ENCODE peak calls at places on chromosomes 4 and X, in ten cellular contexts. T is activated T-cell treated with anti-CD3 and anti-CD28 coated beads, Interleukin-2, amount 50 U/mL, for 48 hours; M is HT-29; P is lung microvascular endothelial cell; B is CD4-positive, CD25-positive, alpha-beta regulatory T cell; A is activated CD4-positive, alpha-beta T cell treated with anti-CD3 and anti-CD28 coated beads, Interleukin-2, amount 50 U/mL, for 1 hour; E is fibroblast of mammary gland; N is naive thymus-derived CD4-positive, alpha-beta T cell; K is H9; X is brain microvascular endothelial cell. J is an unnamed sample.

GRCh38 chr4:38095691-38096090 is 135.5 kb downstream of the PTTG2 start:
- DNase-seq in T (no peak), A (no peak), X (no peak), P (no peak), N (no peak), B (no peak), M (no peak), E (no peak), K (no peak), J (no peak)

GRCh38 chrX:46488712-46489111 is 56.5 kb downstream of the ZNF674 start:
- DNase-seq in X (no peak), E (no peak), B (no peak), T (no peak), P (no peak), K (peak; percentile 37), A (no peak), N (no peak), M (no peak), J (no peak)

GRCh38 chr4:7785017-7785416 is 154.6 kb downstream of the AFAP1 start:
- DNase-seq in K (no peak), M (no peak), P (peak; percentile 85), B (no peak), N (no peak), T (no peak), A (no peak), E (peak; percentile 83), X (peak; percentile 45), J (no peak)

GRCh38 chr4:130238121-130238520 is 1142.2 kb downstream of the C4orf33 start:
- DNase-seq in A (no peak), X (no peak), P (no peak), T (no peak), N (no peak), E (peak; percentile 20), M (no peak), B (no peak), K (no peak), J (no peak)

GRCh38 chr4:101332424-101332823 is 14.9 kb downstream of the PPP3CA start:
- DNase-seq in M (no peak), P (no peak), X (no peak), A (no peak), K (no peak), N (no peak), B (no peak), T (no peak), E (peak; percentile 14), J (no peak)

GRCh38 chr4:139523076-139523475 is 32.9 kb downstream of the SETD7 start:
- DNase-seq in E (no peak), B (no peak), A (no peak), N (no peak), P (no peak), T (no peak), M (peak; percentile 54), K (no peak), X (no peak), J (no peak)

GRCh38 chr4:112857461-112857860 is 192.0 kb upstream of the ANK2 start:
- DNase-seq in X (peak; percentile 94), E (peak; percentile 95), N (no peak), A (no peak), M (peak; percentile 19), B (no peak), K (no peak), P (no peak), T (no peak), J (peak; percentile 85)

GRCh38 chr4:121784975-121785374 is 16.1 kb upstream of the EXOSC9 start:
- DNase-seq in X (peak; percentile 99), P (peak; percentile 70), B (no peak), M (no peak), K (no peak), A (no peak), E (peak; percentile 94), T (no peak), N (no peak), J (no peak)

GRCh38 chrX:729583-730409 is 99.2 kb downstream of the SHOX start:
- DNase-seq in E (no peak), M (no peak), X (no peak), K (no peak), A (no peak), N (no peak), B (no peak), P (no peak), T (no peak), J (no peak)

GRCh38 chr4:17082186-17082585 is 183.7 kb upstream of the LDB2 start:
- DNase-seq in P (no peak), E (peak; percentile 44), A (no peak), N (no peak), X (peak; percentile 41), B (no peak), T (no peak), M (no peak), K (no peak), J (peak; percentile 54)

GRCh38 chr4:5168891-5169290 is 117.6 kb downstream of the STK32B start:
- DNase-seq in P (no peak), E (no peak), N (no peak), X (no peak), K (peak; percentile 3), B (no peak), T (no peak), A (no peak), M (no peak), J (no peak)

GRCh38 chr4:109730294-109731051 is 603 bp upstream of the PLA2G12A start:
- DNase-seq in B (no peak), T (no peak), N (no peak), X (peak; percentile 44), K (no peak), M (peak; percentile 76), E (peak; percentile 46), P (peak; percentile 39), A (no peak), J (peak; percentile 77)